ENCODE peak calls at places on chromosomes 12 and 14, in ten cellular contexts. O is ELR; A is Karpas-422; N is activated T-cell treated with anti-CD3 and anti-CD28 coated beads, Interleukin-2, amount 50 U/mL, for 72 hours; E is NCI-H510A; W is stimulated activated CD4-positive, alpha-beta T cell treated with anti-CD3 and anti-CD28 coated beads, Interleukin-12 subunit alpha, Interleukin-12 subunit beta, amount 100 ng/mL, for 24 hours; I is mucosa of descending colon; K is A549; U is activated CD4-positive, alpha-beta T cell treated with anti-CD3 and anti-CD28 coated beads for 24 hours; C is posterior vena cava. D is an unnamed sample.

GRCh38 chr14:31829256-31829923 is 247.7 kb upstream of the ARHGAP5 start:
- DNase-seq in O (peak), N (no peak), W (no peak), E (no peak), K (peak), I (no peak), A (no peak), U (no peak), C (no peak), D (no peak)

GRCh38 chr12:6266431-6267006 is 44.0 kb upstream of the PLEKHG6 start:
- DNase-seq in A (no peak), U (no peak), I (peak), O (no peak), K (no peak), W (no peak), N (no peak), E (peak), C (peak), D (no peak)

GRCh38 chr14:35121026-35121886 is 534 bp downstream of the PPP2R3C start:
- DNase-seq in A (no peak), I (peak), E (no peak), W (no peak), U (no peak), C (no peak), N (peak), O (peak), K (no peak), D (no peak)

GRCh38 chr12:39224971-39225370 is 217.9 kb downstream of the KIF21A start:
- DNase-seq in N (no peak), C (no peak), E (no peak), W (no peak), O (no peak), K (no peak), I (no peak), A (no peak), U (no peak), D (no peak)

GRCh38 chr12:122067966-122068365 is 10.6 kb upstream of the MLXIP start:
- DNase-seq in K (no peak), I (peak), E (no peak), W (no peak), A (peak), U (no peak), C (no peak), O (peak), N (peak), D (no peak)

GRCh38 chr12:13307143-13307831 is 110.8 kb downstream of the EMP1 start:
- DNase-seq in C (no peak), W (no peak), A (no peak), I (no peak), K (no peak), U (no peak), N (no peak), E (no peak), O (no peak), D (no peak)

GRCh38 chr14:89428556-89429196 is 11.6 kb upstream of the FOXN3 start:
- DNase-seq in K (no peak), U (no peak), C (no peak), A (no peak), O (no peak), E (peak), W (no peak), N (no peak), I (no peak), D (no peak)

GRCh38 chr12:68775121-68775520 is 29.1 kb downstream of the SLC35E3 start:
- DNase-seq in C (no peak), I (no peak), N (no peak), W (no peak), E (no peak), K (no peak), U (no peak), O (no peak), A (peak), D (no peak)

GRCh38 chr12:185197-185955 is 28.6 kb downstream of the SLC6A12 start:
- DNase-seq in O (no peak), I (no peak), U (no peak), C (no peak), E (no peak), N (no peak), A (no peak), K (no peak), W (no peak), D (no peak)

GRCh38 chr12:94427520-94428381 is 31.9 kb downstream of the CEP83 start:
- DNase-seq in N (no peak), I (no peak), K (no peak), O (peak), A (no peak), W (no peak), C (no peak), E (no peak), U (no peak), D (no peak)

D was measured in left lung.